ENCODE peak calls at places on chromosome 22, in four cellular contexts. One of them, this sample, is unnamed.

GRCh38 chr22:46953968-46954755 is 191.7 kb downstream of the TBC1D22A start:
- DNase-seq in amygdala: no peak
- DNase-seq in Calu3: no peak
- DNase-seq in mammary epithelial cell: no peak
- DNase-seq in this sample: no peak

GRCh38 chr22:41883400-41883799 is 31.5 kb downstream of the SHISA8 start:
- DNase-seq in Calu3: no peak
- DNase-seq in mammary epithelial cell: no peak
- DNase-seq in amygdala: no peak
- DNase-seq in this sample: no peak

GRCh38 chr22:41687901-41688364 is 734 bp downstream of the SNU13 start:
- DNase-seq in Calu3: no peak
- DNase-seq in mammary epithelial cell: peak
- DNase-seq in amygdala: no peak
- DNase-seq in this sample: peak

GRCh38 chr22:43753718-43754117 is 58.4 kb downstream of the EFCAB6 start:
- DNase-seq in Calu3: no peak
- DNase-seq in amygdala: no peak
- DNase-seq in mammary epithelial cell: no peak
- DNase-seq in this sample: no peak

GRCh38 chr22:24803064-24803542 is 2.9 kb upstream of the SGSM1 start:
- DNase-seq in amygdala: no peak
- DNase-seq in mammary epithelial cell: no peak
- DNase-seq in Calu3: peak
- DNase-seq in this sample: peak

GRCh38 chr22:29043906-29044575 is 17.6 kb downstream of the C22orf31 start:
- DNase-seq in amygdala: no peak
- DNase-seq in Calu3: no peak
- DNase-seq in mammary epithelial cell: no peak
- DNase-seq in this sample: no peak

GRCh38 chr22:24482586-24482985 is 12.5 kb upstream of the UPB1 start:
- DNase-seq in amygdala: no peak
- DNase-seq in mammary epithelial cell: peak
- DNase-seq in Calu3: no peak
- DNase-seq in this sample: no peak

GRCh38 chr22:48404004-48404403 is 1423.7 kb downstream of the BRD1 start:
- DNase-seq in mammary epithelial cell: no peak
- DNase-seq in amygdala: no peak
- DNase-seq in Calu3: no peak
- DNase-seq in this sample: no peak

GRCh38 chr22:50706481-50707125 is 31.4 kb upstream of the ACR start:
- DNase-seq in amygdala: no peak
- DNase-seq in mammary epithelial cell: no peak
- DNase-seq in Calu3: no peak
- DNase-seq in this sample: no peak

GRCh38 chr22:42519544-42520237 is at the start of gene RRP7A:
- DNase-seq in Calu3: peak
- DNase-seq in amygdala: peak
- DNase-seq in mammary epithelial cell: peak
- DNase-seq in this sample: peak

GRCh38 chr22:50473088-50473487 is 1.7 kb downstream of the SBF1 start:
- DNase-seq in mammary epithelial cell: no peak
- DNase-seq in amygdala: no peak
- DNase-seq in Calu3: peak
- DNase-seq in this sample: no peak